ENCODE peak calls at places on chromosomes 7 and 10, in six cellular contexts. One of them, this sample, is unnamed.

GRCh38 chr7:67392596-67393438 is 396.2 kb downstream of the TYW1 start:
- DNase-seq in sigmoid colon: no peak
- DNase-seq in A549: no peak
- DNase-seq in upper lobe of left lung: no peak
- DNase-seq in heart right ventricle: no peak
- DNase-seq in upper lobe of right lung: no peak
- DNase-seq in this sample: no peak

GRCh38 chr10:87671416-87671815 is 11.7 kb downstream of the PAPSS2 start:
- DNase-seq in upper lobe of left lung: no peak
- DNase-seq in upper lobe of right lung: no peak
- DNase-seq in A549: no peak
- DNase-seq in sigmoid colon: no peak
- DNase-seq in heart right ventricle: no peak
- DNase-seq in this sample: no peak

GRCh38 chr7:66306243-66306642 is 101.1 kb downstream of the TPST1 start:
- DNase-seq in upper lobe of right lung: no peak
- DNase-seq in A549: no peak
- DNase-seq in sigmoid colon: no peak
- DNase-seq in upper lobe of left lung: peak; percentile 43
- DNase-seq in heart right ventricle: no peak
- DNase-seq in this sample: no peak

GRCh38 chr7:48426331-48426965 is 255.2 kb downstream of the ABCA13 start:
- DNase-seq in sigmoid colon: no peak
- DNase-seq in heart right ventricle: no peak
- DNase-seq in A549: no peak
- DNase-seq in upper lobe of right lung: no peak
- DNase-seq in upper lobe of left lung: no peak
- DNase-seq in this sample: no peak

GRCh38 chr7:37390149-37390548 is 58.5 kb downstream of the ELMO1 start:
- DNase-seq in upper lobe of right lung: peak; percentile 69
- DNase-seq in A549: no peak
- DNase-seq in sigmoid colon: no peak
- DNase-seq in upper lobe of left lung: peak; percentile 68
- DNase-seq in heart right ventricle: no peak
- DNase-seq in this sample: no peak

GRCh38 chr10:30822693-30823465 is 193.3 kb upstream of the LYZL2 start:
- DNase-seq in heart right ventricle: no peak
- DNase-seq in sigmoid colon: peak; percentile 40
- DNase-seq in A549: no peak
- DNase-seq in upper lobe of left lung: no peak
- DNase-seq in upper lobe of right lung: no peak
- DNase-seq in this sample: no peak

GRCh38 chr10:77236700-77237099 is 400.9 kb downstream of the KCNMA1 start:
- DNase-seq in upper lobe of right lung: no peak
- DNase-seq in upper lobe of left lung: no peak
- DNase-seq in A549: no peak
- DNase-seq in heart right ventricle: no peak
- DNase-seq in sigmoid colon: no peak
- DNase-seq in this sample: no peak

GRCh38 chr10:101132636-101133473 is 1.8 kb downstream of the TLX1 start:
- DNase-seq in heart right ventricle: no peak
- DNase-seq in A549: no peak
- DNase-seq in upper lobe of right lung: no peak
- DNase-seq in sigmoid colon: peak; percentile 57
- DNase-seq in upper lobe of left lung: no peak
- DNase-seq in this sample: no peak

GRCh38 chr10:43409385-43410109 is 561 bp upstream of the HNRNPF start:
- DNase-seq in upper lobe of left lung: peak; percentile 73
- DNase-seq in sigmoid colon: peak; percentile 73
- DNase-seq in A549: no peak
- DNase-seq in heart right ventricle: peak; percentile 32
- DNase-seq in upper lobe of right lung: peak; percentile 84
- DNase-seq in this sample: peak; percentile 42

GRCh38 chr7:2930310-2931033 is 86.4 kb upstream of the GNA12 start:
- DNase-seq in upper lobe of right lung: peak; percentile 46
- DNase-seq in upper lobe of left lung: peak; percentile 17
- DNase-seq in sigmoid colon: peak; percentile 40
- DNase-seq in A549: no peak
- DNase-seq in heart right ventricle: no peak
- DNase-seq in this sample: no peak

GRCh38 chr7:133235212-133235883 is 17.5 kb upstream of the EXOC4 start:
- DNase-seq in heart right ventricle: peak; percentile 7
- DNase-seq in upper lobe of left lung: no peak
- DNase-seq in sigmoid colon: no peak
- DNase-seq in upper lobe of right lung: no peak
- DNase-seq in A549: no peak
- DNase-seq in this sample: no peak

GRCh38 chr10:124573726-124574455 is 112.3 kb downstream of the LHPP start:
- DNase-seq in sigmoid colon: peak; percentile 30
- DNase-seq in upper lobe of right lung: peak; percentile 46
- DNase-seq in A549: no peak
- DNase-seq in upper lobe of left lung: no peak
- DNase-seq in heart right ventricle: no peak
- DNase-seq in this sample: no peak

GRCh38 chr7:23544913-23545354 is 13.2 kb upstream of the TRA2A start:
- DNase-seq in heart right ventricle: no peak
- DNase-seq in sigmoid colon: no peak
- DNase-seq in upper lobe of right lung: no peak
- DNase-seq in A549: no peak
- DNase-seq in upper lobe of left lung: no peak
- DNase-seq in this sample: no peak

GRCh38 chr10:105017116-105017515 is 376.0 kb downstream of the SORCS3 start:
- DNase-seq in A549: no peak
- DNase-seq in sigmoid colon: no peak
- DNase-seq in upper lobe of left lung: no peak
- DNase-seq in heart right ventricle: no peak
- DNase-seq in upper lobe of right lung: no peak
- DNase-seq in this sample: no peak

GRCh38 chr7:43723002-43723331 is 6.4 kb downstream of the COA1 start:
- DNase-seq in upper lobe of right lung: no peak
- DNase-seq in A549: no peak
- DNase-seq in sigmoid colon: no peak
- DNase-seq in upper lobe of left lung: no peak
- DNase-seq in heart right ventricle: no peak
- DNase-seq in this sample: no peak

GRCh38 chr10:124002391-124003069 is 90.9 kb downstream of the CHST15 start:
- DNase-seq in sigmoid colon: peak; percentile 52
- DNase-seq in upper lobe of left lung: peak; percentile 14
- DNase-seq in heart right ventricle: no peak
- DNase-seq in upper lobe of right lung: peak; percentile 18
- DNase-seq in A549: no peak
- DNase-seq in this sample: no peak

GRCh38 chr7:49398730-49399129 is 374.7 kb upstream of the VWC2 start:
- DNase-seq in sigmoid colon: no peak
- DNase-seq in upper lobe of left lung: no peak
- DNase-seq in A549: no peak
- DNase-seq in upper lobe of right lung: no peak
- DNase-seq in heart right ventricle: no peak
- DNase-seq in this sample: no peak

GRCh38 chr10:17655567-17656146 is 11.7 kb downstream of the STAM start:
- DNase-seq in heart right ventricle: no peak
- DNase-seq in sigmoid colon: no peak
- DNase-seq in A549: no peak
- DNase-seq in upper lobe of left lung: no peak
- DNase-seq in upper lobe of right lung: no peak
- DNase-seq in this sample: no peak

GRCh38 chr7:676246-676971 is 50.1 kb upstream of the DNAAF5 start:
- DNase-seq in upper lobe of right lung: peak; percentile 43
- DNase-seq in upper lobe of left lung: no peak
- DNase-seq in sigmoid colon: peak; percentile 46
- DNase-seq in heart right ventricle: no peak
- DNase-seq in A549: no peak
- DNase-seq in this sample: no peak

GRCh38 chr7:27501001-27501400 is 161.7 kb downstream of the HIBADH start:
- DNase-seq in sigmoid colon: no peak
- DNase-seq in heart right ventricle: no peak
- DNase-seq in upper lobe of right lung: peak; percentile 40
- DNase-seq in upper lobe of left lung: no peak
- DNase-seq in A549: no peak
- DNase-seq in this sample: no peak

GRCh38 chr10:107898392-107898791 is 733.9 kb upstream of the SORCS1 start:
- DNase-seq in heart right ventricle: no peak
- DNase-seq in sigmoid colon: no peak
- DNase-seq in A549: no peak
- DNase-seq in upper lobe of right lung: no peak
- DNase-seq in upper lobe of left lung: no peak
- DNase-seq in this sample: no peak

GRCh38 chr7:142383826-142384507 is 126.1 kb upstream of the PRSS58 start:
- DNase-seq in heart right ventricle: no peak
- DNase-seq in upper lobe of left lung: no peak
- DNase-seq in sigmoid colon: no peak
- DNase-seq in upper lobe of right lung: no peak
- DNase-seq in A549: no peak
- DNase-seq in this sample: no peak

GRCh38 chr7:128937271-128937646 is 468 bp upstream of the IRF5 start:
- DNase-seq in A549: no peak
- DNase-seq in upper lobe of left lung: no peak
- DNase-seq in sigmoid colon: peak; percentile 40
- DNase-seq in heart right ventricle: no peak
- DNase-seq in upper lobe of right lung: peak; percentile 63
- DNase-seq in this sample: no peak
- TF ChIP-seq CTCF in A549: no peak
- TF ChIP-seq CTCF in upper lobe of left lung: no peak
- TF ChIP-seq CTCF in sigmoid colon: no peak
- TF ChIP-seq CTCF in heart right ventricle: no peak
- TF ChIP-seq CTCF in upper lobe of right lung: no peak
- TF ChIP-seq CTCF in this sample: no peak

GRCh38 chr10:113746188-113746950 is 5.1 kb upstream of the PLEKHS1 start:
- DNase-seq in upper lobe of left lung: no peak
- DNase-seq in A549: peak; percentile 41
- DNase-seq in heart right ventricle: no peak
- DNase-seq in upper lobe of right lung: no peak
- DNase-seq in sigmoid colon: no peak
- DNase-seq in this sample: no peak
- H3K27ac ChIP-seq in upper lobe of left lung: no peak overlapping the region
- H3K27ac ChIP-seq in A549: peak overlapping the region; percentile 51
- H3K27ac ChIP-seq in heart right ventricle: no peak overlapping the region
- H3K27ac ChIP-seq in upper lobe of right lung: no peak overlapping the region
- H3K27ac ChIP-seq in sigmoid colon: no peak overlapping the region
- H3K27ac ChIP-seq in this sample: no peak overlapping the region

GRCh38 chr10:72336259-72337038 is 18.3 kb downstream of the DNAJB12 start:
- DNase-seq in sigmoid colon: no peak
- DNase-seq in upper lobe of left lung: no peak
- DNase-seq in A549: no peak
- DNase-seq in heart right ventricle: no peak
- DNase-seq in upper lobe of right lung: no peak
- DNase-seq in this sample: peak; percentile 52

GRCh38 chr10:72335394-72336258 is 19.1 kb downstream of the DNAJB12 start:
- DNase-seq in sigmoid colon: peak; percentile 83
- DNase-seq in A549: no peak
- DNase-seq in heart right ventricle: peak; percentile 80
- DNase-seq in upper lobe of right lung: peak; percentile 75
- DNase-seq in upper lobe of left lung: peak; percentile 65
- DNase-seq in this sample: peak; percentile 67

GRCh38 chr10:72333111-72334012 is 21.4 kb downstream of the DNAJB12 start:
- DNase-seq in sigmoid colon: no peak
- DNase-seq in A549: no peak
- DNase-seq in upper lobe of right lung: peak; percentile 61
- DNase-seq in upper lobe of left lung: no peak
- DNase-seq in heart right ventricle: no peak
- DNase-seq in this sample: no peak

GRCh38 chr10:72334196-72334831 is 20.4 kb downstream of the DNAJB12 start:
- DNase-seq in A549: no peak
- DNase-seq in upper lobe of left lung: no peak
- DNase-seq in heart right ventricle: no peak
- DNase-seq in sigmoid colon: no peak
- DNase-seq in upper lobe of right lung: no peak
- DNase-seq in this sample: peak; percentile 56

DNA sequence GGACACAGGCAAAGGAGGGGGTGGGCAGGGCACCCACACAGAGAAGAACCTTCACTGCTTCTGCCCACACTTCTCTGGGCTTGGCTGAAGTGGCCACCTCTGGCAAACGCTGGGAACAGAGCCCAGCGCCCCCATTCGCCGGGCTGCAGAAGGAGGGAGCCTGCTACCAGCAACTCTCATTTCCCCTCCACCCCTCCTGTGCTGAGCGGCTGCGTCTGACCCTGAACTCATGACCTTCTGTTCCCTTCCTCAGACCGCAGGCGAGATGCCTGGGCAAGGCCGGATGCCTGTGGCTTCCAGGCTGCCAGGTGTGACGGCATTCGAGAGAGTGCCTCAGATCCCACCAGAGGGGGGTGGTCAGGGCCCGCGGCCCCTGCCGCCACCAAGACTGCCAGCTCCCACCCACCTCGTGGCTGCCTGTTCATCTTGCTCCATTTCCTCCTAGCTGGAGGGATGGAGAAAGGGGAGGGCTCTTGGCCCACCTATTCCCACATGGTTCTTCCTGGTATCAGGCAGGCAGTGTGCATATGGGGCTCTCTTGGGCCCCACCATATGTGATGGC is 19.8 kb downstream of the DNAJB12 start:
- DNase-seq in heart right ventricle: peak; percentile 79
- DNase-seq in sigmoid colon: peak; percentile 93
- DNase-seq in upper lobe of right lung: peak; percentile 89
- DNase-seq in A549: no peak
- DNase-seq in upper lobe of left lung: peak; percentile 91
- DNase-seq in this sample: peak; percentile 91
- TF ChIP-seq CTCF in heart right ventricle: no peak
- TF ChIP-seq CTCF in sigmoid colon: no peak
- TF ChIP-seq CTCF in upper lobe of right lung: peak; percentile 39
- TF ChIP-seq CTCF in A549: no peak
- TF ChIP-seq CTCF in upper lobe of left lung: peak; percentile 40
- TF ChIP-seq CTCF in this sample: no peak

GRCh38 chr10:28468707-28469483 is 64.0 kb upstream of the WAC start:
- DNase-seq in heart right ventricle: no peak
- DNase-seq in A549: no peak
- DNase-seq in upper lobe of left lung: no peak
- DNase-seq in upper lobe of right lung: no peak
- DNase-seq in sigmoid colon: no peak
- DNase-seq in this sample: no peak

GRCh38 chr10:28467615-28468014 is 65.3 kb upstream of the WAC start:
- DNase-seq in upper lobe of right lung: no peak
- DNase-seq in heart right ventricle: peak; percentile 28
- DNase-seq in A549: no peak
- DNase-seq in upper lobe of left lung: no peak
- DNase-seq in sigmoid colon: no peak
- DNase-seq in this sample: no peak

GRCh38 chr10:28459453-28460144 is 73.3 kb upstream of the WAC start:
- DNase-seq in A549: no peak
- DNase-seq in sigmoid colon: no peak
- DNase-seq in heart right ventricle: no peak
- DNase-seq in upper lobe of right lung: no peak
- DNase-seq in upper lobe of left lung: no peak
- DNase-seq in this sample: no peak

GRCh38 chr10:28463676-28464395 is 69.1 kb upstream of the WAC start:
- DNase-seq in A549: no peak
- DNase-seq in upper lobe of right lung: peak; percentile 64
- DNase-seq in heart right ventricle: no peak
- DNase-seq in upper lobe of left lung: peak; percentile 65
- DNase-seq in sigmoid colon: no peak
- DNase-seq in this sample: no peak

DNA sequence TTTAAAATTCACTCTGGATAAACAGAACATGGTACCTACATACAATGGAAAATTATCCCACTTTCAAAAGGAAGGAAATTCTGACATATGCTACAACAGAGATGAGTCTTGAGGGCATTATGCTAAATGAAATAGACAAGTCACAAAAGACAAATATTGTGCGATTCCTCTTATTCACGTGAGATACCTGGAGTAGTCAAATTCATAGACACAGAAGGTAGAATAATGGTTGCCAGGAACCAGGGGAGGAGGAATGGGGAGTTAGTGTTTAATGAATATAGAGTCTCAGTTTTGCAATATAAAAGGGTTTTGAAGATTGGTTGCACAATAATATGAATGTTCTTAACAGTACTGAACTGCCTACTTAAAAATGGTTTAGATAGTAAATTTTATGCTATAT is 69.8 kb upstream of the WAC start:
- DNase-seq in heart right ventricle: no peak
- DNase-seq in upper lobe of left lung: no peak
- DNase-seq in upper lobe of right lung: no peak
- DNase-seq in sigmoid colon: no peak
- DNase-seq in A549: no peak
- DNase-seq in this sample: no peak
- H3K27ac ChIP-seq in heart right ventricle: no peak overlapping the region
- H3K27ac ChIP-seq in upper lobe of left lung: no peak overlapping the region
- H3K27ac ChIP-seq in upper lobe of right lung: no peak overlapping the region
- H3K27ac ChIP-seq in sigmoid colon: no peak overlapping the region
- H3K27ac ChIP-seq in A549: no peak overlapping the region
- H3K27ac ChIP-seq in this sample: no peak overlapping the region